ENCODE peak calls at places on chromosomes 16 and 17, in four cellular contexts. Q is stimulated activated CD8-positive, alpha-beta memory T cell treated with anti-CD3 and anti-CD28 coated beads, Interleukin-4, amount 100 ng/mL, for 24 hours; G is activated naive CD4-positive, alpha-beta T cell; E is H54. U is an unnamed sample.

GRCh38 chr16:56282455-56282854 is 91.2 kb downstream of the GNAO1 start:
- DNase-seq in G (no peak), E (no peak), Q (no peak), U (no peak)

GRCh38 chr17:31528291-31528874 is 136.9 kb downstream of the RAB11FIP4 start:
- DNase-seq in Q (no peak), E (no peak), G (no peak), U (no peak)

GRCh38 chr16:58219432-58219831 is 21.5 kb upstream of the CSNK2A2 start:
- DNase-seq in E (no peak), Q (no peak), G (no peak), U (no peak)

GRCh38 chr17:1947743-1948516 is 77.2 kb downstream of the RTN4RL1 start:
- DNase-seq in G (no peak), E (no peak), Q (no peak), U (no peak)

GRCh38 chr17:7922499-7923289 is 6.6 kb upstream of the RNF227 start:
- DNase-seq in Q (peak; percentile 71), E (no peak), G (peak; percentile 80), U (peak; percentile 68)

GRCh38 chr16:21284414-21284813 is 6.3 kb upstream of the CRYM start:
- DNase-seq in E (no peak), Q (no peak), G (no peak), U (no peak)

GRCh38 chr17:31549121-31549524 is 157.6 kb downstream of the RAB11FIP4 start:
- DNase-seq in G (no peak), Q (no peak), E (no peak), U (no peak)

GRCh38 chr16:85045077-85045476 is 17.5 kb downstream of the KIAA0513 start:
- DNase-seq in G (no peak), Q (no peak), E (no peak), U (no peak)

GRCh38 chr17:66717680-66718079 is 117.2 kb upstream of the CACNG5 start:
- DNase-seq in Q (no peak), G (no peak), E (no peak), U (peak; percentile 56)

GRCh38 chr16:16774389-16774788 is 395.4 kb downstream of the NPIPA7 start:
- DNase-seq in E (no peak), Q (no peak), G (no peak), U (no peak)

GRCh38 chr17:48174833-48175232 is 67.3 kb downstream of the SNX11 start:
- DNase-seq in G (no peak), E (no peak), Q (no peak), U (no peak)

GRCh38 chr17:80693511-80693910 is 148.9 kb downstream of the RPTOR start:
- DNase-seq in G (no peak), E (no peak), Q (no peak), U (no peak)

GRCh38 chr16:67109407-67110135 is at the start of gene PHAF1:
- DNase-seq in Q (peak; percentile 95), E (peak; percentile 90), G (peak; percentile 97), U (peak; percentile 96)

GRCh38 chr16:4505356-4506153 is 29.4 kb downstream of the HMOX2 start:
- DNase-seq in G (peak; percentile 69), E (no peak), Q (peak; percentile 25), U (peak; percentile 68)

GRCh38 chr16:67432491-67432890 is 1.6 kb downstream of the HSD11B2 start:
- DNase-seq in G (no peak), Q (no peak), E (no peak), U (no peak)

GRCh38 chr16:5516115-5516514 is 418.5 kb upstream of the EEF2KMT start:
- DNase-seq in E (no peak), G (no peak), Q (no peak), U (no peak)

GRCh38 chr17:68468334-68468733 is 11.0 kb upstream of the WIPI1 start:
- DNase-seq in G (no peak), E (no peak), Q (no peak), U (no peak)

GRCh38 chr16:26550111-26550610 is 516.6 kb upstream of the C16orf82 start:
- DNase-seq in Q (no peak), E (no peak), G (no peak), U (no peak)

GRCh38 chr17:82247175-82247823 is 18.5 kb downstream of the SLC16A3 start:
- DNase-seq in G (no peak), Q (no peak), E (no peak), U (no peak)

GRCh38 chr17:30600830-30601494 is 123.8 kb downstream of the GOSR1 start:
- DNase-seq in Q (no peak), E (peak; percentile 9), G (no peak), U (no peak)

GRCh38 chr17:57868775-57869598 is 19.1 kb upstream of the MRPS23 start:
- DNase-seq in E (no peak), Q (no peak), G (no peak), U (no peak)

GRCh38 chr17:48555183-48555615 is 10.3 kb upstream of the HOXB2 start:
- DNase-seq in G (no peak), E (peak; percentile 95), Q (no peak), U (no peak)

GRCh38 chr17:47692895-47693666 is 880 bp upstream of the TBKBP1 start:
- DNase-seq in G (no peak), Q (no peak), E (peak; percentile 26), U (no peak)

GRCh38 chr16:46789499-46790414 is 41.2 kb downstream of the C16orf87 start:
- DNase-seq in Q (peak; percentile 66), E (peak; percentile 78), G (peak; percentile 67), U (peak; percentile 69)

GRCh38 chr16:80526418-80527061 is 14.3 kb upstream of the DYNLRB2 start:
- DNase-seq in E (peak; percentile 7), Q (peak; percentile 11), G (peak; percentile 30), U (peak; percentile 19)

GRCh38 chr17:38898812-38899348 is 26.5 kb upstream of the LASP1NB start:
- DNase-seq in G (peak; percentile 73), E (no peak), Q (peak; percentile 87), U (peak; percentile 95)